ENCODE peak calls at places on chromosomes 2 and 18, in seven cellular contexts. One of them, this sample, is unnamed.

GRCh38 chr2:203688798-203689197 is 17.6 kb upstream of the CD28 start:
- DNase-seq in CD4-positive, alpha-beta memory T cell: no peak
- DNase-seq in Panc1: no peak
- DNase-seq in fibroblast of lung: peak; percentile 88
- DNase-seq in tibial artery: no peak
- DNase-seq in small intestine: peak; percentile 39
- DNase-seq in psoas muscle: peak; percentile 67
- DNase-seq in this sample: peak; percentile 35

GRCh38 chr2:98601532-98602132 is 6.7 kb downstream of the COA5 start:
- DNase-seq in CD4-positive, alpha-beta memory T cell: no peak
- DNase-seq in tibial artery: no peak
- DNase-seq in psoas muscle: no peak
- DNase-seq in small intestine: peak; percentile 40
- DNase-seq in fibroblast of lung: peak; percentile 42
- DNase-seq in Panc1: no peak
- DNase-seq in this sample: no peak

GRCh38 chr2:168300460-168300859 is 53.1 kb upstream of the STK39 start:
- DNase-seq in CD4-positive, alpha-beta memory T cell: no peak
- DNase-seq in tibial artery: no peak
- DNase-seq in psoas muscle: no peak
- DNase-seq in Panc1: no peak
- DNase-seq in small intestine: no peak
- DNase-seq in fibroblast of lung: peak; percentile 56
- DNase-seq in this sample: no peak

GRCh38 chr18:77167276-77167675 is 34.7 kb upstream of the MBP start:
- DNase-seq in CD4-positive, alpha-beta memory T cell: no peak
- DNase-seq in Panc1: no peak
- DNase-seq in psoas muscle: no peak
- DNase-seq in small intestine: no peak
- DNase-seq in fibroblast of lung: no peak
- DNase-seq in tibial artery: no peak
- DNase-seq in this sample: no peak

GRCh38 chr2:15189236-15189635 is 371.9 kb downstream of the NBAS start:
- DNase-seq in tibial artery: no peak
- DNase-seq in Panc1: no peak
- DNase-seq in small intestine: no peak
- DNase-seq in CD4-positive, alpha-beta memory T cell: no peak
- DNase-seq in fibroblast of lung: no peak
- DNase-seq in psoas muscle: no peak
- DNase-seq in this sample: no peak

GRCh38 chr2:159459279-159459678 is 157.1 kb downstream of the BAZ2B start:
- DNase-seq in fibroblast of lung: peak; percentile 34
- DNase-seq in psoas muscle: no peak
- DNase-seq in CD4-positive, alpha-beta memory T cell: no peak
- DNase-seq in tibial artery: no peak
- DNase-seq in Panc1: no peak
- DNase-seq in small intestine: no peak
- DNase-seq in this sample: no peak

GRCh38 chr2:100548771-100549170 is 14.0 kb upstream of the PDCL3 start:
- DNase-seq in CD4-positive, alpha-beta memory T cell: no peak
- DNase-seq in small intestine: no peak
- DNase-seq in psoas muscle: no peak
- DNase-seq in tibial artery: no peak
- DNase-seq in Panc1: no peak
- DNase-seq in fibroblast of lung: no peak
- DNase-seq in this sample: no peak

GRCh38 chr18:50654658-50655550 is 95.0 kb downstream of the MAPK4 start:
- DNase-seq in psoas muscle: no peak
- DNase-seq in tibial artery: no peak
- DNase-seq in fibroblast of lung: no peak
- DNase-seq in CD4-positive, alpha-beta memory T cell: no peak
- DNase-seq in small intestine: peak; percentile 37
- DNase-seq in Panc1: no peak
- DNase-seq in this sample: no peak

GRCh38 chr2:111054791-111055627 is 65.7 kb upstream of the BCL2L11 start:
- DNase-seq in Panc1: no peak
- DNase-seq in tibial artery: no peak
- DNase-seq in small intestine: no peak
- DNase-seq in CD4-positive, alpha-beta memory T cell: no peak
- DNase-seq in psoas muscle: no peak
- DNase-seq in fibroblast of lung: peak; percentile 15
- DNase-seq in this sample: no peak

GRCh38 chr18:659597-659996 is 2.1 kb downstream of the TYMS start:
- DNase-seq in fibroblast of lung: no peak
- DNase-seq in small intestine: no peak
- DNase-seq in psoas muscle: no peak
- DNase-seq in tibial artery: no peak
- DNase-seq in CD4-positive, alpha-beta memory T cell: no peak
- DNase-seq in Panc1: no peak
- DNase-seq in this sample: no peak

GRCh38 chr2:209661286-209661685 is 110.3 kb upstream of the UNC80 start:
- DNase-seq in Panc1: no peak
- DNase-seq in tibial artery: no peak
- DNase-seq in psoas muscle: no peak
- DNase-seq in small intestine: no peak
- DNase-seq in fibroblast of lung: peak; percentile 36
- DNase-seq in CD4-positive, alpha-beta memory T cell: no peak
- DNase-seq in this sample: no peak

GRCh38 chr2:176085120-176085788 is 1.5 kb upstream of the EVX2 start:
- DNase-seq in tibial artery: no peak
- DNase-seq in fibroblast of lung: no peak
- DNase-seq in psoas muscle: no peak
- DNase-seq in CD4-positive, alpha-beta memory T cell: peak; percentile 28
- DNase-seq in small intestine: no peak
- DNase-seq in Panc1: no peak
- DNase-seq in this sample: no peak

GRCh38 chr18:80009661-80010550 is 21.5 kb upstream of the TXNL4A start:
- DNase-seq in CD4-positive, alpha-beta memory T cell: no peak
- DNase-seq in small intestine: no peak
- DNase-seq in fibroblast of lung: peak; percentile 99
- DNase-seq in tibial artery: peak; percentile 66
- DNase-seq in Panc1: peak; percentile 85
- DNase-seq in psoas muscle: peak; percentile 79
- DNase-seq in this sample: peak; percentile 52

GRCh38 chr2:180306346-180306745 is 299.2 kb upstream of the CWC22 start:
- DNase-seq in tibial artery: no peak
- DNase-seq in Panc1: no peak
- DNase-seq in psoas muscle: no peak
- DNase-seq in fibroblast of lung: no peak
- DNase-seq in small intestine: no peak
- DNase-seq in CD4-positive, alpha-beta memory T cell: no peak
- DNase-seq in this sample: no peak

GRCh38 chr2:191646612-191646902 is 31.4 kb upstream of the NABP1 start:
- DNase-seq in psoas muscle: no peak
- DNase-seq in tibial artery: no peak
- DNase-seq in Panc1: no peak
- DNase-seq in CD4-positive, alpha-beta memory T cell: no peak
- DNase-seq in fibroblast of lung: no peak
- DNase-seq in small intestine: no peak
- DNase-seq in this sample: no peak

GRCh38 chr2:12754643-12755042 is 37.9 kb downstream of the TRIB2 start:
- DNase-seq in CD4-positive, alpha-beta memory T cell: no peak
- DNase-seq in fibroblast of lung: no peak
- DNase-seq in Panc1: no peak
- DNase-seq in small intestine: no peak
- DNase-seq in psoas muscle: no peak
- DNase-seq in tibial artery: no peak
- DNase-seq in this sample: no peak

GRCh38 chr18:32420084-32420483 is 50.6 kb downstream of the GAREM1 start:
- DNase-seq in small intestine: no peak
- DNase-seq in psoas muscle: no peak
- DNase-seq in Panc1: no peak
- DNase-seq in fibroblast of lung: no peak
- DNase-seq in CD4-positive, alpha-beta memory T cell: no peak
- DNase-seq in tibial artery: no peak
- DNase-seq in this sample: no peak

GRCh38 chr2:153870308-153870707 is 1.4 kb upstream of the GALNT13 start:
- DNase-seq in Panc1: no peak
- DNase-seq in fibroblast of lung: no peak
- DNase-seq in CD4-positive, alpha-beta memory T cell: no peak
- DNase-seq in psoas muscle: no peak
- DNase-seq in tibial artery: no peak
- DNase-seq in small intestine: peak; percentile 3
- DNase-seq in this sample: no peak

GRCh38 chr18:58314284-58314683 is 270.3 kb downstream of the NEDD4L start:
- DNase-seq in small intestine: peak; percentile 72
- DNase-seq in psoas muscle: peak; percentile 53
- DNase-seq in CD4-positive, alpha-beta memory T cell: no peak
- DNase-seq in tibial artery: peak; percentile 76
- DNase-seq in Panc1: no peak
- DNase-seq in fibroblast of lung: peak; percentile 96
- DNase-seq in this sample: peak; percentile 51

GRCh38 chr2:112762276-112762675 is 2.1 kb downstream of the CKAP2L start:
- DNase-seq in Panc1: no peak
- DNase-seq in fibroblast of lung: no peak
- DNase-seq in tibial artery: no peak
- DNase-seq in small intestine: no peak
- DNase-seq in psoas muscle: no peak
- DNase-seq in CD4-positive, alpha-beta memory T cell: no peak
- DNase-seq in this sample: no peak

DNA sequence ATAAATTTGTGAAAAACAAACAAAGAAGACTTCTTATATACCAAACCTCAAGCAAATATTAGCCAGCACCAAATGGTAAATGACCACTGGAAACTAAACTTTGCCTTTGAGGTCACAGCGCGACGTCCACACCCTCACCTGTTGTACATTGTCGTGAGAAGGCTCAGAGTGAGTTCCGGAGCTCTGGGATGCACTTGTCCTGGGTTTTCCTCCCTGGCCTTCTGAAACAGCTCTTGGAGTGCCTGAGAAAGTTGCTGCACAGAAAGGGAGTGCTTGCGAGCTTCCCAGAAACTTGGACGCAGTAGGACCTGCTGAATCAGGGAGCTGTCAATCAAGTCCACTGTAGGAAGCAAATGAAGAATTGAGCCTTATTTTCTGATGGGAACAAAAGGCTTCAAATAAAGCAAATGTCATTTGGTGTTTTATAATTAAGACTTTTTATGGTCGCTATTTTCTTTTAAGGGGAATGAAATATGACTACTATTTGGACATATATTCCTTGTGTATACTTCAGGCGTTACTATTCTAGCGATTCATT is 11.0 kb downstream of the DYTN start:
- DNase-seq in Panc1: no peak
- DNase-seq in tibial artery: no peak
- DNase-seq in fibroblast of lung: no peak
- DNase-seq in small intestine: peak; percentile 7
- DNase-seq in CD4-positive, alpha-beta memory T cell: no peak
- DNase-seq in psoas muscle: no peak
- DNase-seq in this sample: no peak
- H3K4me1 ChIP-seq in Panc1: no peaks in the 10 kb centered on the region
- H3K4me1 ChIP-seq in tibial artery: no peaks in the 10 kb centered on the region
- H3K4me1 ChIP-seq in fibroblast of lung: no peaks in the 10 kb centered on the region
- H3K4me1 ChIP-seq in small intestine: no peaks in the 10 kb centered on the region
- H3K4me1 ChIP-seq in CD4-positive, alpha-beta memory T cell: no peaks in the 10 kb centered on the region
- H3K4me1 ChIP-seq in psoas muscle: no peaks in the 10 kb centered on the region
- H3K4me1 ChIP-seq in this sample: no peaks in the 10 kb centered on the region

DNA sequence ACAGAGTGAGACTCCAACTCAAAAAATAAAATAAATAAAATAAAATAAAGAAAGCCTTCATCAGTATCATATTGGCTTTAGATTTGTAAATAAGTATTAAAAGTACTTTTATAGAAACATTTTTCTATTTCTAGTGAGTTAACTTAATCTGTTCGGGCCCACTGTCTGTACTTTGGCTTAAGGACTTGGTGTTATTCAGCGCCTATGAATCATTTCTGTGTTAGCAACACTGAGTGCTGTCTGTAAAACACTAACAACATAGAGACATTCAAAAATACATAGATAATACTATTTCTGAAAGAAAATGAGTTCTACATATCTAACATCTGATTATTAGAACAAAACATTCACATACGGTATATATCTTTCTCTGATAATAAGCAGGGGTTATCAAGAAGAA is 221.5 kb upstream of the CDH19 start:
- DNase-seq in Panc1: no peak
- DNase-seq in psoas muscle: no peak
- DNase-seq in small intestine: no peak
- DNase-seq in tibial artery: no peak
- DNase-seq in fibroblast of lung: no peak
- DNase-seq in CD4-positive, alpha-beta memory T cell: no peak
- DNase-seq in this sample: no peak
- H3K9me3 ChIP-seq in Panc1: no peaks in the 10 kb centered on the region
- H3K9me3 ChIP-seq in psoas muscle: peaks cover 5% of the 10 kb centered on the region
- H3K9me3 ChIP-seq in small intestine: no peaks in the 10 kb centered on the region
- H3K9me3 ChIP-seq in tibial artery: no peaks in the 10 kb centered on the region
- H3K9me3 ChIP-seq in fibroblast of lung: no peaks in the 10 kb centered on the region
- H3K9me3 ChIP-seq in CD4-positive, alpha-beta memory T cell: no peaks in the 10 kb centered on the region
- H3K9me3 ChIP-seq in this sample: no peaks in the 10 kb centered on the region

GRCh38 chr2:122233372-122233771 is 477.9 kb downstream of the TSN start:
- DNase-seq in CD4-positive, alpha-beta memory T cell: no peak
- DNase-seq in tibial artery: no peak
- DNase-seq in fibroblast of lung: no peak
- DNase-seq in small intestine: no peak
- DNase-seq in psoas muscle: no peak
- DNase-seq in Panc1: no peak
- DNase-seq in this sample: no peak

GRCh38 chr2:122238006-122238559 is 482.6 kb downstream of the TSN start:
- DNase-seq in tibial artery: no peak
- DNase-seq in Panc1: no peak
- DNase-seq in small intestine: no peak
- DNase-seq in CD4-positive, alpha-beta memory T cell: no peak
- DNase-seq in psoas muscle: no peak
- DNase-seq in fibroblast of lung: no peak
- DNase-seq in this sample: no peak

GRCh38 chr2:122236152-122236892 is 480.9 kb downstream of the TSN start:
- DNase-seq in Panc1: peak; percentile 64
- DNase-seq in fibroblast of lung: peak; percentile 24
- DNase-seq in tibial artery: peak; percentile 26
- DNase-seq in CD4-positive, alpha-beta memory T cell: no peak
- DNase-seq in psoas muscle: peak; percentile 19
- DNase-seq in small intestine: no peak
- DNase-seq in this sample: peak; percentile 13

GRCh38 chr2:122239440-122239839 is 484.0 kb downstream of the TSN start:
- DNase-seq in fibroblast of lung: no peak
- DNase-seq in small intestine: no peak
- DNase-seq in CD4-positive, alpha-beta memory T cell: no peak
- DNase-seq in Panc1: no peak
- DNase-seq in psoas muscle: no peak
- DNase-seq in tibial artery: no peak
- DNase-seq in this sample: no peak

GRCh38 chr2:122237506-122237905 is 482.1 kb downstream of the TSN start:
- DNase-seq in CD4-positive, alpha-beta memory T cell: no peak
- DNase-seq in psoas muscle: no peak
- DNase-seq in Panc1: no peak
- DNase-seq in tibial artery: no peak
- DNase-seq in fibroblast of lung: no peak
- DNase-seq in small intestine: no peak
- DNase-seq in this sample: no peak
- H3K4me1 ChIP-seq in CD4-positive, alpha-beta memory T cell: no peaks in the 10 kb centered on the region
- H3K4me1 ChIP-seq in psoas muscle: no peaks in the 10 kb centered on the region
- H3K4me1 ChIP-seq in Panc1: no peaks in the 10 kb centered on the region
- H3K4me1 ChIP-seq in tibial artery: no peaks in the 10 kb centered on the region
- H3K4me1 ChIP-seq in fibroblast of lung: no peaks in the 10 kb centered on the region
- H3K4me1 ChIP-seq in small intestine: no peaks in the 10 kb centered on the region
- H3K4me1 ChIP-seq in this sample: no peaks in the 10 kb centered on the region

DNA sequence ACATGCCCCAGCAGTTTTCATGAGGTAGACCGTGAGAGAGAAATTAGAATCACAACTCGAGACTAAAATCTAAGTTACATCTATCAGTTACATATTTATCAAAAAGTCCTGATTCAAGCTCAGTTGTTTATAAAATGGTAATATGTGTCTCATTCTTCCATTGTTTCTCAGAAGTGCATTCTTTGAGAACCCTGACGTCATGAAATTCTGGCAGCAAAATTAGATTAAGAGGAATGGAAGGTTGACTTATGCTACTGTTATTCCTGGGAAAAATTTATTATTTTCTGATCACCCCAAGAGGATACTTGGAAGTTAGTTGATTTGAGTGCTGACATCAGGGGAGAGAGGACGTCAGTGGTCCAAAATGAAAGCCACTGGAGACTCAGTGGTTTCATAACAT is 1864.8 kb upstream of the LRRTM1 start:
- DNase-seq in small intestine: no peak
- DNase-seq in Panc1: no peak
- DNase-seq in fibroblast of lung: no peak
- DNase-seq in CD4-positive, alpha-beta memory T cell: no peak
- DNase-seq in tibial artery: no peak
- DNase-seq in psoas muscle: no peak
- DNase-seq in this sample: no peak
- H3K9me3 ChIP-seq in small intestine: no peaks in the 10 kb centered on the region
- H3K9me3 ChIP-seq in Panc1: no peaks in the 10 kb centered on the region
- H3K9me3 ChIP-seq in fibroblast of lung: no peaks in the 10 kb centered on the region
- H3K9me3 ChIP-seq in CD4-positive, alpha-beta memory T cell: no peaks in the 10 kb centered on the region
- H3K9me3 ChIP-seq in tibial artery: no peaks in the 10 kb centered on the region
- H3K9me3 ChIP-seq in psoas muscle: no peaks in the 10 kb centered on the region
- H3K9me3 ChIP-seq in this sample: no peaks in the 10 kb centered on the region

This sample was measured in uterus.